ENCODE peak calls at places on chromosomes 7 and 10, in six cellular contexts. L is endodermal cell; G is fibroblast of lung; V is transverse colon; Y is GM23248; U is effector memory CD4-positive, alpha-beta T cell. Z is an unnamed sample.

GRCh38 chr7:113122657-113123252 is 4.4 kb upstream of the SMIM30 start:
- DNase-seq in L (no peak), G (no peak), V (no peak), Y (no peak), U (no peak), Z (no peak)

GRCh38 chr7:5549096-5549896 is 125.7 kb upstream of the TNRC18 start:
- DNase-seq in L (peak; percentile 73), G (peak; percentile 49), V (peak; percentile 90), Y (peak; percentile 96), U (no peak), Z (no peak)

GRCh38 chr7:5406957-5407930 is 16.4 kb downstream of the TNRC18 start:
- DNase-seq in L (peak; percentile 96), G (no peak), V (no peak), Y (no peak), U (no peak), Z (no peak)

GRCh38 chr7:75920431-75921161 is 5.6 kb downstream of the POR start:
- DNase-seq in L (no peak), G (peak; percentile 37), V (peak; percentile 40), Y (peak; percentile 24), U (no peak), Z (peak; percentile 43)

GRCh38 chr10:71397340-71398212 is 856 bp downstream of the CDH23 start:
- DNase-seq in L (peak; percentile 71), G (no peak), V (no peak), Y (no peak), U (no peak), Z (no peak)

GRCh38 chr7:20228654-20229053 is 11.5 kb upstream of the MACC1 start:
- DNase-seq in L (no peak), G (no peak), V (no peak), Y (no peak), U (no peak), Z (no peak)

GRCh38 chr10:29811751-29812427 is 177.1 kb upstream of the SVIL start:
- DNase-seq in L (no peak), G (peak; percentile 99), V (peak; percentile 50), Y (peak; percentile 94), U (no peak), Z (peak; percentile 78)

GRCh38 chr7:895451-896052 is 19.2 kb downstream of the GET4 start:
- DNase-seq in L (no peak), G (no peak), V (no peak), Y (no peak), U (no peak), Z (no peak)

GRCh38 chr7:105734233-105734632 is 142.2 kb downstream of the ATXN7L1 start:
- DNase-seq in L (no peak), G (peak; percentile 7), V (no peak), Y (no peak), U (no peak), Z (no peak)

GRCh38 chr7:18356195-18356645 is 139.3 kb upstream of the HDAC9 start:
- DNase-seq in L (peak; percentile 52), G (peak; percentile 53), V (no peak), Y (peak; percentile 56), U (no peak), Z (no peak)

GRCh38 chr7:19713676-19714075 is 4.8 kb upstream of the POLR1F start:
- DNase-seq in L (peak; percentile 67), G (peak; percentile 62), V (peak; percentile 12), Y (peak; percentile 55), U (peak; percentile 20), Z (peak; percentile 53)

GRCh38 chr7:105776068-105776790 is 100.2 kb downstream of the ATXN7L1 start:
- DNase-seq in L (peak; percentile 96), G (peak; percentile 98), V (peak; percentile 39), Y (peak; percentile 100), U (no peak), Z (no peak)

GRCh38 chr10:15801641-15802040 is 58.7 kb downstream of the MINDY3 start:
- DNase-seq in L (no peak), G (no peak), V (no peak), Y (no peak), U (no peak), Z (no peak)

GRCh38 chr7:75688200-75689136 is 50.3 kb downstream of the HIP1 start:
- DNase-seq in L (no peak), G (no peak), V (no peak), Y (no peak), U (no peak), Z (no peak)

GRCh38 chr7:127594490-127594889 is 954 bp downstream of the FSCN3 start:
- DNase-seq in L (no peak), G (no peak), V (peak; percentile 15), Y (no peak), U (no peak), Z (no peak)

GRCh38 chr10:80464557-80465466 is 10.7 kb downstream of the TSPAN14 start:
- DNase-seq in L (peak; percentile 94), G (no peak), V (no peak), Y (peak; percentile 63), U (no peak), Z (no peak)

GRCh38 chr7:28900311-28900710 is 57.8 kb downstream of the TRIL start:
- DNase-seq in L (peak; percentile 75), G (no peak), V (no peak), Y (no peak), U (no peak), Z (no peak)

GRCh38 chr7:101557978-101558741 is 70.9 kb downstream of the MYL10 start:
- DNase-seq in L (peak; percentile 45), G (no peak), V (peak; percentile 1), Y (no peak), U (no peak), Z (no peak)

GRCh38 chr7:134699021-134699818 is 52.6 kb downstream of the BPGM start:
- DNase-seq in L (no peak), G (no peak), V (no peak), Y (no peak), U (no peak), Z (no peak)

GRCh38 chr7:98864726-98865420 is 4.9 kb downstream of the TMEM130 start:
- DNase-seq in L (no peak), G (no peak), V (no peak), Y (no peak), U (no peak), Z (no peak)

GRCh38 chr10:62456611-62457101 is 82.5 kb downstream of the ZNF365 start:
- DNase-seq in L (no peak), G (no peak), V (peak; percentile 8), Y (peak; percentile 14), U (no peak), Z (no peak)

GRCh38 chr10:91579351-91579985 is 53.4 kb downstream of the PPP1R3C start:
- DNase-seq in L (no peak), G (no peak), V (no peak), Y (peak; percentile 87), U (no peak), Z (no peak)

GRCh38 chr7:87202705-87203104 is 16.8 kb downstream of the TMEM243 start:
- DNase-seq in L (no peak), G (no peak), V (no peak), Y (no peak), U (no peak), Z (no peak)
- H3K27ac ChIP-seq in L (no peak overlapping the region), G (no peak overlapping the region), V (no peak overlapping the region), Y (no peak overlapping the region), U (no peak overlapping the region), Z (peak overlapping the region; percentile 18)

GRCh38 chr10:42553064-42553407 is 85.3 kb downstream of the ZNF33B start:
- DNase-seq in L (no peak), G (no peak), V (no peak), Y (no peak), U (no peak), Z (no peak)

GRCh38 chr10:42549851-42550250 is 88.5 kb downstream of the ZNF33B start:
- DNase-seq in L (no peak), G (no peak), V (no peak), Y (no peak), U (no peak), Z (no peak)

GRCh38 chr10:42548254-42548653 is 90.1 kb downstream of the ZNF33B start:
- DNase-seq in L (no peak), G (no peak), V (no peak), Y (no peak), U (no peak), Z (no peak)

GRCh38 chr10:42551582-42552187 is 86.7 kb downstream of the ZNF33B start:
- DNase-seq in L (no peak), G (peak; percentile 3), V (no peak), Y (peak; percentile 5), U (no peak), Z (no peak)

DNA sequence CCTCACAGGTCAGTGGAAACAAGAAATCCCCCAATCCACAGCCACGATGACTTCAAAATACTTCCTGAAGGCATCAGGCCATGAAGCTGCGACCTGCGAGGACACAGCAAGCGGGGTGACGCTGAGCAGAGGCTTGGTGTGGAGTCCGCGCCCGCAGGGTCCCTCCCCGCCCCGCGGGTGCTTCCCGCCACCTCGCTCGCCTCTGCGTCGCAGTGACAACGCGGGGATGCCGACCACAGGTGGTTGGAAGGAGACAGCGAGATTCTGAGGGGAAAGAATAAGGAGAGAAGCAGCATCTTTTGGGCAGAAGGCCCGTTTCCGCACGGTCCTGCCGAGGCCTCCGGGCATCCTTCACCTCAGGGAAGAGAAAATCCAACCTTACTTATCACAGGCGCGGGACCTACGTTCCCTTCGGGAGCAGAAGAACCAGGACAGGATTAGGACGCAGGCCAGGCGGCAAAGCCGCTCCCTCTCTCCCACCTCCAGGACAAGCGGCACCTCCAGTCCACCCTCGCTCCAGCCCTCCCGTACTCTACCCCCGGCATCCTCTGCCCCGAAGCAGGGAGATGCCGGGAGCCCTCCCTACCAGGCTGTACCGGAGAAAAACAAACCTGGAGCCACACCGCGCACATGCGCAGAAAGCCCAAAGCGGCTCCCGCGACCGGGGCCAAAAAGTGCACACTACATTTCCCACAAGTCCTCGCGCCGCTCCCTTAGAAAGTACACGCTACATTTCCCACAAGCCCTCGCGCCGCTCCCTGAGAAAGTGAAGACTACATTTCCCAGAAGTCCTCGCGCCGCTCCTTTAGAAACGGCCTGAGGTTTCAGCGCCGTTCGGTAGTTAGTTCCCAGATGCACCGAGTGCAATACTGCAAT is 85.9 kb downstream of the ZNF33B start:
- DNase-seq in L (peak; percentile 99), G (peak; percentile 97), V (peak; percentile 97), Y (peak; percentile 99), U (peak; percentile 93), Z (peak; percentile 91)
- H3K4me1 ChIP-seq in L (no peaks in the 10 kb centered on the region), G (no peaks in the 10 kb centered on the region), V (peaks cover 19% of the 10 kb centered on the region), Y (no peaks in the 10 kb centered on the region), U (peaks cover 12% of the 10 kb centered on the region), Z (peaks cover 27% of the 10 kb centered on the region)

DNA sequence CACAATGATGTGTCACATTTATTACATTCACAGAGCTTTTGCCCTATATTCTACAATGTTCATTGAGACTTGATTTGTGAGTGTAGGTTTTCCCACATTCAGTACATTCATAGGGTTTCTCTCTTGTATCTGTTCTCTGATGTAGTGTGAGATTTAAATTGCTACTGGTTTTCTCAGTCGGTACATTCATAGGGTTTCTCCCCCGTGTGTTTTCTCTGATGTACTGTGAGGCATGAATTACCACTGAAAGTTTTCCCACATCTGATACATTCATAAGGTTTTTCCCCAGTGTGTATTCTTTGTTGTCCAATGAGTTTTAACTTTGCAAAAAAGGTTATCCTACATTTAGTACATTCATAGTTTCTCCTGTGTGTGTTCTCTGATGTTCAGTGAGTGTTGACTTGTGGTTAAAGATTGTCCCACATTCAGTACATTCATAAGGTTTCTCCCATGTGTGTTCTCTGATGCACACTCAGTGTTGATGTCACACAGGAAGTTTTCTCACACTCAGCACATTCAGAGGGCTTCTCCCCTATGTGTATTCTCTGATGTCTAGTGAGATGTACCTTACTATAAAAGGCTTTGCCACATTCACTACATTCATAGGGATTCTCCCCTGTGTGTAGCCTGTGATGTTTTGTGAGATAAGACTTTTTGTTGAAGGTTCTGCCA is 63.0 kb downstream of the ZNF248 start:
- DNase-seq in L (no peak), G (no peak), V (no peak), Y (no peak), U (no peak), Z (no peak)
- H3K9me3 ChIP-seq in L (peaks cover 65% of the 10 kb centered on the region), G (no peaks in the 10 kb centered on the region), V (peaks cover 27% of the 10 kb centered on the region), Y (peaks cover 3% of the 10 kb centered on the region), U (peaks cover 9% of the 10 kb centered on the region), Z (peaks cover 22% of the 10 kb centered on the region)

GRCh38 chr10:13632879-13633437 is 46.2 kb downstream of the PRPF18 start:
- DNase-seq in L (no peak), G (no peak), V (no peak), Y (no peak), U (no peak), Z (no peak)
- H3K27ac ChIP-seq in L (peak overlapping the region; percentile 90), G (peak overlapping the region; percentile 56), V (peak overlapping the region; percentile 72), Y (no peak overlapping the region), U (no peak overlapping the region), Z (no peak overlapping the region)